ENCODE peak calls at places on chromosomes 13 and 19, in eight cellular contexts. I is SW480; Z is immature natural killer cell; B is activated T-cell treated with anti-CD3 and anti-CD28 coated beads, Interleukin-2, amount 50 U/mL, for 72 hours; F is HuH-7.5; A is cardiac muscle cell; L is AML-193; M is IMR-90. T is an unnamed sample.

GRCh38 chr13:91778123-91778522 is 379.7 kb downstream of the GPC5 start:
- DNase-seq in Z (no peak), A (no peak), M (no peak), L (no peak), B (no peak), I (no peak), F (no peak), T (no peak)

GRCh38 chr13:51797664-51798488 is 6.1 kb downstream of the DHRS12 start:
- DNase-seq in B (peak), I (peak), A (peak), M (peak), F (peak), Z (peak), L (peak), T (peak)

GRCh38 chr19:6286676-6287075 is 6.9 kb upstream of the MLLT1 start:
- DNase-seq in B (no peak), L (no peak), F (no peak), I (no peak), M (no peak), A (no peak), Z (no peak), T (no peak)

GRCh38 chr13:39051157-39051556 is 12.9 kb downstream of the NHLRC3 start:
- DNase-seq in B (no peak), I (peak), A (peak), Z (no peak), L (peak), M (peak), F (no peak), T (peak)

GRCh38 chr19:2048959-2049740 is 1.9 kb downstream of the MKNK2 start:
- DNase-seq in I (no peak), M (no peak), B (no peak), Z (no peak), A (no peak), L (no peak), F (no peak), T (no peak)

GRCh38 chr19:17406039-17406886 is 833 bp upstream of the BST2 start:
- DNase-seq in A (no peak), M (no peak), B (peak), I (peak), F (no peak), L (peak), Z (peak), T (no peak)

GRCh38 chr19:16814526-16815100 is 14.6 kb upstream of the SIN3B start:
- DNase-seq in A (no peak), Z (no peak), M (peak), B (no peak), F (no peak), I (no peak), L (no peak), T (no peak)

GRCh38 chr19:16013851-16014840 is 62.1 kb upstream of the TPM4 start:
- DNase-seq in B (no peak), L (no peak), I (no peak), M (no peak), F (no peak), Z (no peak), A (no peak), T (no peak)

GRCh38 chr13:57631607-57632275 is at the start of gene PCDH17:
- DNase-seq in Z (no peak), A (peak), L (no peak), B (no peak), M (no peak), I (no peak), F (no peak), T (no peak)

GRCh38 chr13:44132710-44133109 is 240.9 kb upstream of the SERP2 start:
- DNase-seq in M (peak), F (no peak), Z (no peak), B (no peak), I (peak), L (no peak), A (no peak), T (no peak)

GRCh38 chr13:19182536-19182935 is 912 bp upstream of the TUBA3C start:
- DNase-seq in A (no peak), M (no peak), B (no peak), F (no peak), L (no peak), I (no peak), Z (no peak), T (no peak)

GRCh38 chr19:41411682-41412265 is 14.2 kb downstream of the BCKDHA start:
- DNase-seq in A (no peak), L (no peak), M (no peak), Z (no peak), I (no peak), B (no peak), F (no peak), T (no peak)

GRCh38 chr19:5099822-5100221 is 130.9 kb downstream of the KDM4B start:
- DNase-seq in F (no peak), A (no peak), M (no peak), L (no peak), I (no peak), Z (no peak), B (no peak), T (no peak)

GRCh38 chr13:113427562-113428468 is 25.5 kb downstream of the ADPRHL1 start:
- DNase-seq in F (no peak), Z (no peak), I (no peak), A (no peak), L (no peak), M (peak), B (no peak), T (no peak)

GRCh38 chr13:112756967-112757758 is 67.3 kb downstream of the ATP11A start:
- DNase-seq in Z (no peak), A (no peak), M (no peak), F (peak), L (no peak), I (peak), B (no peak), T (no peak)

GRCh38 chr13:31038834-31039552 is 106.5 kb downstream of the TEX26 start:
- DNase-seq in Z (no peak), A (no peak), F (no peak), L (peak), I (peak), M (peak), B (peak), T (peak)